ENCODE peak calls at places on chromosomes 5 and 9, in five cellular contexts. I is transverse colon, Z is PC-9, V is body of pancreas, K is upper lobe of left lung. B is an unnamed sample. For H3K27me3, the result is how much of the 10 kb centered on the place peaks cover.

GRCh38 chr9:5453673-5454072 is 3.3 kb downstream of the CD274 start:
- DNase-seq in I (no peak), Z (no peak), V (no peak), K (no peak), B (no peak)

GRCh38 chr5:173888473-173889135 is 455 bp downstream of the CPEB4 start:
- DNase-seq in V (no peak), Z (no peak), K (peak), I (peak), B (no peak)

GRCh38 chr9:112819635-112820496 is 69.3 kb downstream of the SNX30 start:
- DNase-seq in K (no peak), Z (peak), V (peak), I (peak), B (no peak)

GRCh38 chr9:74102702-74103101 is 394.4 kb upstream of the RORB start:
- DNase-seq in K (no peak), Z (no peak), V (no peak), I (no peak), B (no peak)

GRCh38 chr5:137564475-137564961 is 65.4 kb upstream of the SPOCK1 start:
- DNase-seq in Z (no peak), K (no peak), V (no peak), I (no peak), B (no peak)

GRCh38 chr5:139064613-139065012 is 133.6 kb downstream of the SIL1 start:
- DNase-seq in V (peak), K (no peak), I (no peak), Z (peak), B (no peak)

GRCh38 chr9:32378993-32379729 is 5.3 kb upstream of the ACO1 start:
- DNase-seq in I (peak), V (peak), K (no peak), Z (peak), B (no peak)

GRCh38 chr9:78026947-78027346 is 4.7 kb downstream of the GNAQ start:
- DNase-seq in K (no peak), Z (no peak), I (no peak), V (no peak), B (no peak)

GRCh38 chr9:89473762-89474469 is 24.0 kb downstream of the SEMA4D start:
- DNase-seq in V (no peak), I (no peak), K (no peak), Z (no peak), B (no peak)

GRCh38 chr5:157266286-157267007 is 524 bp downstream of the CYFIP2 start:
- DNase-seq in Z (no peak), V (peak), K (peak), I (peak), B (no peak)

GRCh38 chr5:144356489-144356888 is 185.8 kb downstream of the KCTD16 start:
- DNase-seq in V (no peak), I (no peak), K (no peak), Z (no peak), B (no peak)

GRCh38 chr5:136036293-136036911 is 7.6 kb downstream of the TGFBI start:
- DNase-seq in K (no peak), Z (no peak), I (no peak), V (no peak), B (no peak)

GRCh38 chr9:130199605-130200004 is 27.4 kb downstream of the NCS1 start:
- DNase-seq in V (no peak), K (no peak), Z (no peak), I (no peak), B (no peak)

GRCh38 chr9:17906841-17907779 is 328.2 kb downstream of the SH3GL2 start:
- DNase-seq in Z (no peak), K (peak), V (no peak), I (peak), B (no peak)

GRCh38 chr5:16916262-16916878 is 19.7 kb downstream of the MYO10 start:
- DNase-seq in I (no peak), K (no peak), Z (peak), V (no peak), B (no peak)

GRCh38 chr9:136438909-136439549 is 616 bp downstream of the INPP5E start:
- DNase-seq in Z (no peak), K (peak), I (peak), V (peak), B (no peak)

GRCh38 chr5:96789794-96790193 is 18.0 kb downstream of the ERAP1 start:
- DNase-seq in Z (no peak), I (no peak), K (no peak), V (no peak), B (no peak)

DNA sequence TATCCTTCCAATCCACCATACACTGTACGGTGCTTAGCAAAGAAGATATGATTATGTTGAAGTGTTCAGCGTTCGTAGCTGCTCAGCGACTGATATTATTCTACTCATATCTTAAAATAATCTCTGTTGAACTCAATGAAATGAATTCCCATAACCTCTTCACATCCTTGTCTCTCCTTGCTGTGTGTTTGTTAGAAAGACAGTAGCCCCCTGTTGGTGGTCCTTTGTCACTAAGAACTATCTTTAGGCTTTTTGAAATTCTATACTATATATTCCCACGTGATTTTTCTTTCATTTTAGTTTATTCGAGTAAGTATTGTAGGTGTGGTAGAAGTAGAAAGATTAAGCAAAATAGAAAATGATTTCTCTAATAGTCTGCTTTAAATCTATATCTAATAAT is 762.8 kb upstream of the WWC1 start:
- DNase-seq in Z (no peak), I (no peak), V (no peak), K (no peak), B (no peak)
- TF ChIP-seq CTCF in Z (no peak), I (no peak), V (no peak), K (no peak), B (no peak)

DNA sequence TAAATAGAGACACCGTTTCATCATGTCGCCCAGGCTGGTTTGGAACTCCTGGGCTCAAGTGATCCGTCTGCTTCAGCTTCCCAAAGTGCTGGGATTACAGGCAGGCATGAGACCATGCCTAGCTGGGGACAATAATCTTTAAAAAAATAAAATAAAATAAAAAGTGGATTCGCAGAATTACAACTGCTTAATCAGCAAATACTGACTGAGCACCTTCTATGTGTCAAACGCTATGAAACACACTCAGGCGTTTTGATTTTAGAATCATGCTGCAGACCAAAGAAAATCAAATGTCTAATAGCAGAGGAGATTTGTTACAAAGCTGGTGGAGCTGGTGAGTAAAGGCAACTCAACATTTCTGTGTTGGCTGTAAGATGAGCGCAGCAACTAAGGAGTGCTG is 22.7 kb upstream of the SH3RF2 start:
- DNase-seq in Z (no peak), I (no peak), K (no peak), V (no peak), B (no peak)
- H3K27me3 ChIP-seq in Z (under half), I (under half), K (under half), V (under half), B (under half)

GRCh38 chr5:4738298-4738697 is 401.8 kb upstream of the ADAMTS16 start:
- DNase-seq in V (no peak), Z (no peak), I (no peak), K (no peak), B (no peak)
- H3K4me3 ChIP-seq in V (no peak), Z (no peak), I (no peak), K (no peak), B (no peak)

DNA sequence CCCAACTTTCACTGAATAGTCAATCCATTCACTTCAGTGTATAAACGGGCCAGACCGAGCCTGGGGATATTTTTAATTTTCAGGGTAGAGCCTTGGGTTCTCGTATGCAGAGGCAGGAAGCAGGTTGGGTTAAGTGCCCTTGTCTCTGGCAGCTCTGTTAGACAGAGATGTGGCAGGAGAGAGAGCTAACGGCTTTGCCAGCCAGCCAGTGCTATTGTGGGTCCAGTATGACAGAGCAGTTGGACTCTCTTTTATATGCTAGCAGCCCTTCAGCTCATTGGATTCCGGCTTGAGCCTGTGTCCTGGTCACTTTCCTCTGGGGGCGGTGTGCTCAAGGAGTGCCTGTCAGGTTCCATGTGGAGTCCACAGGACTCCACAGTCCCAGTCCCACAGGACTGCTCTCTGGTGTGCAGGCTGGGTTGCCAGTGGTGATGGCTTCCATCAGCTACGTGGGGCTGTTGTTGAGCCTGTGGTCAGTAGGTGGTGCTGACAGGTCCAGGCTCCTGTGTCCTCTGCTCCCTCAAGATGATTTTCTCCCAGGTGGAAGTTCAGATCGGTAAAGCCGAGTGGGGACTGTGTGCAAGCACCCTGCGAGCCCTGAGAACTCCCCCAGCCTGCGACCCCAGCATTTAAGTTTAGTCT is 14.3 kb downstream of the CLTA start:
- DNase-seq in Z (no peak), I (no peak), K (no peak), V (no peak), B (no peak)
- TF ChIP-seq CTCF in Z (no peak), I (peak), K (no peak), V (no peak), B (no peak)

B was measured in esophagus squamous epithelium.